ENCODE peak calls at places on chromosomes 2 and 18, in eight cellular contexts. One of them, this sample, is unnamed. For H3K36me3, the result is how much of the 10 kb centered on the place peaks cover.

GRCh38 chr2:121944072-121944829 is 188.8 kb downstream of the TSN start:
- DNase-seq in K562: no peak
- DNase-seq in tibial nerve: peak
- DNase-seq in cardiac muscle cell: peak
- DNase-seq in HepG2: no peak
- DNase-seq in uterus: no peak
- DNase-seq in fibroblast of lung: peak
- DNase-seq in IMR-90: peak
- DNase-seq in this sample: no peak

GRCh38 chr2:21363364-21363763 is 239.6 kb downstream of the TDRD15 start:
- DNase-seq in K562: no peak
- DNase-seq in tibial nerve: no peak
- DNase-seq in cardiac muscle cell: no peak
- DNase-seq in HepG2: no peak
- DNase-seq in uterus: no peak
- DNase-seq in fibroblast of lung: no peak
- DNase-seq in IMR-90: no peak
- DNase-seq in this sample: no peak

GRCh38 chr18:5895886-5896740 is 791 bp upstream of the TMEM200C start:
- DNase-seq in K562: no peak
- DNase-seq in tibial nerve: no peak
- DNase-seq in cardiac muscle cell: no peak
- DNase-seq in HepG2: no peak
- DNase-seq in uterus: no peak
- DNase-seq in fibroblast of lung: peak
- DNase-seq in IMR-90: peak
- DNase-seq in this sample: peak

GRCh38 chr18:35732652-35733051 is 151.1 kb downstream of the GALNT1 start:
- DNase-seq in K562: no peak
- DNase-seq in tibial nerve: no peak
- DNase-seq in cardiac muscle cell: peak
- DNase-seq in HepG2: no peak
- DNase-seq in uterus: no peak
- DNase-seq in fibroblast of lung: peak
- DNase-seq in IMR-90: peak
- DNase-seq in this sample: no peak

GRCh38 chr18:70156886-70157285 is 48.6 kb downstream of the RTTN start:
- DNase-seq in K562: no peak
- DNase-seq in tibial nerve: no peak
- DNase-seq in cardiac muscle cell: no peak
- DNase-seq in HepG2: no peak
- DNase-seq in uterus: no peak
- DNase-seq in fibroblast of lung: no peak
- DNase-seq in IMR-90: no peak
- DNase-seq in this sample: no peak

GRCh38 chr2:3626817-3627499 is 31.0 kb upstream of the ALLC start:
- DNase-seq in K562: no peak
- DNase-seq in tibial nerve: no peak
- DNase-seq in cardiac muscle cell: no peak
- DNase-seq in HepG2: no peak
- DNase-seq in uterus: no peak
- DNase-seq in fibroblast of lung: no peak
- DNase-seq in IMR-90: no peak
- DNase-seq in this sample: no peak

GRCh38 chr2:196384729-196385128 is 213.4 kb upstream of the STK17B start:
- DNase-seq in K562: no peak
- DNase-seq in tibial nerve: no peak
- DNase-seq in cardiac muscle cell: no peak
- DNase-seq in HepG2: no peak
- DNase-seq in uterus: no peak
- DNase-seq in fibroblast of lung: no peak
- DNase-seq in IMR-90: no peak
- DNase-seq in this sample: no peak

GRCh38 chr2:144460981-144461766 is 58.7 kb downstream of the ZEB2 start:
- DNase-seq in K562: peak
- DNase-seq in tibial nerve: peak
- DNase-seq in cardiac muscle cell: peak
- DNase-seq in HepG2: no peak
- DNase-seq in uterus: peak
- DNase-seq in fibroblast of lung: peak
- DNase-seq in IMR-90: peak
- DNase-seq in this sample: peak

DNA sequence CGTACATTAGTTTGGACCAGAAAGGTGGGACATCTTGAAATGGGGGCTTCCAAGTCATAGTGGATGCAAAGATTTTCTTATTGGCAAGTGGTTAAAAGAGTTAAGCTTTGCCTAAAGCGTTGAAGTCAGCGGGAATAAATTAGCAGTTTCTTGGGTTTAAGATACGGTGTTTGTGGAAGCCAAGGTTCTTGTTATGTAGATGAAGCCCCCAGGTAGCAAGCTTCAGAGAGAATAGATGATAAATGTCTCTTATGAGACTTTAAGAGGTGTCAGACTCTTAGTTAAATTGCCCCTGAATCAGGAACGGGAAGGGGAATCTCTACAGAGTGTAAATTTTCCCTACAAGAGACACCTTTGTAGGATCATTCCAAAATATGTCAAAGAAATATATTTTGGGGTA is 10.9 kb upstream of the GLS start:
- DNase-seq in K562: no peak
- DNase-seq in tibial nerve: no peak
- DNase-seq in cardiac muscle cell: no peak
- DNase-seq in HepG2: no peak
- DNase-seq in uterus: no peak
- DNase-seq in fibroblast of lung: no peak
- DNase-seq in IMR-90: no peak
- DNase-seq in this sample: no peak
- H3K27ac ChIP-seq in K562: no peak
- H3K27ac ChIP-seq in tibial nerve: no peak
- H3K27ac ChIP-seq in cardiac muscle cell: no peak
- H3K27ac ChIP-seq in HepG2: no peak
- H3K27ac ChIP-seq in uterus: no peak
- H3K27ac ChIP-seq in fibroblast of lung: no peak
- H3K27ac ChIP-seq in IMR-90: no peak
- H3K27ac ChIP-seq in this sample: no peak

GRCh38 chr2:239956818-239957261 is 68.3 kb downstream of the NDUFA10 start:
- DNase-seq in K562: no peak
- DNase-seq in tibial nerve: no peak
- DNase-seq in cardiac muscle cell: no peak
- DNase-seq in HepG2: no peak
- DNase-seq in uterus: no peak
- DNase-seq in fibroblast of lung: no peak
- DNase-seq in IMR-90: no peak
- DNase-seq in this sample: peak

GRCh38 chr2:239955989-239956817 is 68.9 kb downstream of the NDUFA10 start:
- DNase-seq in K562: no peak
- DNase-seq in tibial nerve: no peak
- DNase-seq in cardiac muscle cell: no peak
- DNase-seq in HepG2: no peak
- DNase-seq in uterus: no peak
- DNase-seq in fibroblast of lung: no peak
- DNase-seq in IMR-90: no peak
- DNase-seq in this sample: no peak

GRCh38 chr2:239958366-239958765 is 66.8 kb downstream of the NDUFA10 start:
- DNase-seq in K562: no peak
- DNase-seq in tibial nerve: no peak
- DNase-seq in cardiac muscle cell: no peak
- DNase-seq in HepG2: no peak
- DNase-seq in uterus: no peak
- DNase-seq in fibroblast of lung: no peak
- DNase-seq in IMR-90: no peak
- DNase-seq in this sample: no peak

GRCh38 chr2:239959059-239959971 is 65.8 kb downstream of the NDUFA10 start:
- DNase-seq in K562: no peak
- DNase-seq in tibial nerve: no peak
- DNase-seq in cardiac muscle cell: peak
- DNase-seq in HepG2: no peak
- DNase-seq in uterus: no peak
- DNase-seq in fibroblast of lung: no peak
- DNase-seq in IMR-90: peak
- DNase-seq in this sample: no peak

GRCh38 chr2:239957681-239958181 is 67.4 kb downstream of the NDUFA10 start:
- DNase-seq in K562: no peak
- DNase-seq in tibial nerve: no peak
- DNase-seq in cardiac muscle cell: no peak
- DNase-seq in HepG2: no peak
- DNase-seq in uterus: no peak
- DNase-seq in fibroblast of lung: no peak
- DNase-seq in IMR-90: no peak
- DNase-seq in this sample: no peak
- H3K36me3 ChIP-seq in K562: under half
- H3K36me3 ChIP-seq in tibial nerve: under half
- H3K36me3 ChIP-seq in cardiac muscle cell: under half
- H3K36me3 ChIP-seq in HepG2: under half
- H3K36me3 ChIP-seq in uterus: under half
- H3K36me3 ChIP-seq in fibroblast of lung: under half
- H3K36me3 ChIP-seq in IMR-90: under half
- H3K36me3 ChIP-seq in this sample: under half

GRCh38 chr2:241219030-241219382 is 30.5 kb downstream of the ANO7 start:
- DNase-seq in K562: no peak
- DNase-seq in tibial nerve: no peak
- DNase-seq in cardiac muscle cell: no peak
- DNase-seq in HepG2: no peak
- DNase-seq in uterus: no peak
- DNase-seq in fibroblast of lung: no peak
- DNase-seq in IMR-90: no peak
- DNase-seq in this sample: no peak

GRCh38 chr2:241219856-241220356 is 31.4 kb downstream of the ANO7 start:
- DNase-seq in K562: no peak
- DNase-seq in tibial nerve: no peak
- DNase-seq in cardiac muscle cell: no peak
- DNase-seq in HepG2: no peak
- DNase-seq in uterus: no peak
- DNase-seq in fibroblast of lung: no peak
- DNase-seq in IMR-90: peak
- DNase-seq in this sample: no peak

GRCh38 chr2:241217320-241218031 is 29.0 kb downstream of the ANO7 start:
- DNase-seq in K562: peak
- DNase-seq in tibial nerve: peak
- DNase-seq in cardiac muscle cell: peak
- DNase-seq in HepG2: peak
- DNase-seq in uterus: peak
- DNase-seq in fibroblast of lung: peak
- DNase-seq in IMR-90: peak
- DNase-seq in this sample: peak

GRCh38 chr2:241216211-241216761 is 27.8 kb downstream of the ANO7 start:
- DNase-seq in K562: no peak
- DNase-seq in tibial nerve: no peak
- DNase-seq in cardiac muscle cell: no peak
- DNase-seq in HepG2: no peak
- DNase-seq in uterus: no peak
- DNase-seq in fibroblast of lung: no peak
- DNase-seq in IMR-90: no peak
- DNase-seq in this sample: no peak

DNA sequence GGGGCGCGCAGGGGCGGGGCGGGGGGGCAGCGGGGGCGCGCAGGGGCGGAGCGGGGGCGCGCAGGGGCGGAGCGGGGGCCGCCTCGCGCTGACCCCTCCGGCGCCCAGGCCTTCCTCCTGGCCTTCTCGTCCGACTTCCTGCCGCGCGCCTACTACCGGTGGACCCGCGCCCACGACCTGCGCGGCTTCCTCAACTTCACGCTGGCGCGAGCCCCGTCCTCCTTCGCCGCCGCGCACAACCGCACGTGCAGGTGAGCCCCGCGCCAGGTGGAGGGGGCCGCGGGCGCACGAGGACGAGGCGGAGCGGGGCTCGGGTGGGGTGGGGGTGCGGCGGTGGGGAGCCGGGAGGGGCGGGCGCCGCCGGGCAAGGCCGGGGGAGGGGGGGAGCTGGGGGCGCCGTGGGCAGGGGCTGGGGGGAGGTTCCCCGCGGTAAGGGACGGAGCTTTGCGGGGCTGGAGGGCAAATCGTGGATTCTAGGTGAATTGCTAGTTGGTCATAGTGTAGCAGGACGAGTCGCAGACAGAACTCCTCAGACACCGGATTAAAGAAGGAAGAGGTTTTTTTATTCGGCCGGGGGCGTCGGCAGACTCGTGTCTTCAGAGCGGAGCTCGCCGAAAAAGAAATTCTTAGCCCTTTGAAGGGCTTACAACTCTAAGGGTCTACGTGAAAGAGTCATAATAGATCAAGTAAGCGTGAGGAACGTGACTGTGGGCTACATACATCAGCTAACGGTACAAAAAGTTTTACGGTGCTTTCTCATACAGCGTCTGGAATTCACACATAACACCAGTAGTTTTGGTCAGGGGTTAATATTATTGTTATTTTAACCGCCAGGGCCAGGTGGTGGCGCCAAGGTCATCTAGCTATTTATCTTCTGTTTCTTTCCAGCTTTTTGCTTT is 29.9 kb downstream of the ANO7 start:
- DNase-seq in K562: peak
- DNase-seq in tibial nerve: no peak
- DNase-seq in cardiac muscle cell: peak
- DNase-seq in HepG2: peak
- DNase-seq in uterus: peak
- DNase-seq in fibroblast of lung: no peak
- DNase-seq in IMR-90: peak
- DNase-seq in this sample: peak
- H3K27ac ChIP-seq in K562: peak
- H3K27ac ChIP-seq in tibial nerve: peak
- H3K27ac ChIP-seq in cardiac muscle cell: peak
- H3K27ac ChIP-seq in HepG2: peak
- H3K27ac ChIP-seq in uterus: peak
- H3K27ac ChIP-seq in fibroblast of lung: no peak
- H3K27ac ChIP-seq in IMR-90: peak
- H3K27ac ChIP-seq in this sample: peak

GRCh38 chr2:111156529-111156928 is 35.8 kb downstream of the BCL2L11 start:
- DNase-seq in K562: no peak
- DNase-seq in tibial nerve: no peak
- DNase-seq in cardiac muscle cell: no peak
- DNase-seq in HepG2: no peak
- DNase-seq in uterus: no peak
- DNase-seq in fibroblast of lung: no peak
- DNase-seq in IMR-90: no peak
- DNase-seq in this sample: no peak

GRCh38 chr2:111157071-111157661 is 36.5 kb downstream of the BCL2L11 start:
- DNase-seq in K562: no peak
- DNase-seq in tibial nerve: no peak
- DNase-seq in cardiac muscle cell: no peak
- DNase-seq in HepG2: no peak
- DNase-seq in uterus: no peak
- DNase-seq in fibroblast of lung: no peak
- DNase-seq in IMR-90: no peak
- DNase-seq in this sample: no peak

GRCh38 chr2:111159640-111160039 is 38.9 kb downstream of the BCL2L11 start:
- DNase-seq in K562: no peak
- DNase-seq in tibial nerve: no peak
- DNase-seq in cardiac muscle cell: no peak
- DNase-seq in HepG2: no peak
- DNase-seq in uterus: no peak
- DNase-seq in fibroblast of lung: no peak
- DNase-seq in IMR-90: no peak
- DNase-seq in this sample: no peak

GRCh38 chr2:111155610-111156009 is 34.9 kb downstream of the BCL2L11 start:
- DNase-seq in K562: no peak
- DNase-seq in tibial nerve: no peak
- DNase-seq in cardiac muscle cell: no peak
- DNase-seq in HepG2: peak
- DNase-seq in uterus: no peak
- DNase-seq in fibroblast of lung: no peak
- DNase-seq in IMR-90: peak
- DNase-seq in this sample: no peak

DNA sequence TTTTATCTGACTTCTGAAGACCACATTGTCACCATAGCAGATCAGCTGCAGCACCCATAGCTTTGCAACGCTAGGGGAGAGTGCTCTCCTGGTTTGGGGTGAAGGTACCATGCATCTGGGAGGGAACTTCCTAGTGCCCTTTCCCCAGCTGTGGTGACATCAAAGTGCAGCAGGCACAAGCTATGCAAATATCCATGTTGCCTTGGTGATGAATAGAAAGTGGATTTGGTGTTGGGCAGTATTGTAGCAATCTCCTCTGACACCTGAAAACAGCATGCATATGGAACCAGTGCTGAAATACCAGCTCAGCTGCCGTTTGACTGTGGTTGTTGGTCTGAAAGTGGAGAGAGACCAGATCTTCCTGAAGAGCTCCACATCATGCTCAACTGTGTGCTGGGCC is 37.1 kb downstream of the BCL2L11 start:
- DNase-seq in K562: no peak
- DNase-seq in tibial nerve: no peak
- DNase-seq in cardiac muscle cell: no peak
- DNase-seq in HepG2: no peak
- DNase-seq in uterus: no peak
- DNase-seq in fibroblast of lung: no peak
- DNase-seq in IMR-90: no peak
- DNase-seq in this sample: no peak
- H3K36me3 ChIP-seq in K562: half or more
- H3K36me3 ChIP-seq in tibial nerve: under half
- H3K36me3 ChIP-seq in cardiac muscle cell: under half
- H3K36me3 ChIP-seq in HepG2: half or more
- H3K36me3 ChIP-seq in uterus: under half
- H3K36me3 ChIP-seq in fibroblast of lung: under half
- H3K36me3 ChIP-seq in IMR-90: under half
- H3K36me3 ChIP-seq in this sample: under half